ENCODE peak calls at places on chromosomes 4 and X, in six cellular contexts. One of them, this sample, is unnamed.

GRCh38 chr4:156888762-156889161 is 82.8 kb downstream of the PDGFC start:
- DNase-seq in NCI-H187: no peak
- DNase-seq in fibroblast of lung: peak
- DNase-seq in fibroblast of mammary gland: peak
- DNase-seq in cerebellar cortex: no peak
- DNase-seq in fibroblast of the conjunctiva: peak
- DNase-seq in this sample: no peak

GRCh38 chr4:186058253-186058979 is 10.5 kb upstream of the TLR3 start:
- DNase-seq in NCI-H187: no peak
- DNase-seq in fibroblast of lung: no peak
- DNase-seq in fibroblast of mammary gland: no peak
- DNase-seq in cerebellar cortex: no peak
- DNase-seq in fibroblast of the conjunctiva: no peak
- DNase-seq in this sample: peak

GRCh38 chrX:45748443-45748842 is 547.8 kb upstream of the DIPK2B start:
- DNase-seq in NCI-H187: no peak
- DNase-seq in fibroblast of lung: peak
- DNase-seq in fibroblast of mammary gland: peak
- DNase-seq in cerebellar cortex: no peak
- DNase-seq in fibroblast of the conjunctiva: no peak
- DNase-seq in this sample: no peak

GRCh38 chrX:69605521-69605920 is 10.4 kb upstream of the EDA start:
- DNase-seq in NCI-H187: no peak
- DNase-seq in fibroblast of lung: no peak
- DNase-seq in fibroblast of mammary gland: no peak
- DNase-seq in cerebellar cortex: no peak
- DNase-seq in fibroblast of the conjunctiva: no peak
- DNase-seq in this sample: no peak

GRCh38 chr4:4677825-4678522 is 136.1 kb upstream of the STX18 start:
- DNase-seq in NCI-H187: no peak
- DNase-seq in fibroblast of lung: peak
- DNase-seq in fibroblast of mammary gland: peak
- DNase-seq in cerebellar cortex: peak
- DNase-seq in fibroblast of the conjunctiva: peak
- DNase-seq in this sample: no peak

GRCh38 chrX:103585421-103586313 is at the start of gene TCEAL4:
- DNase-seq in NCI-H187: peak
- DNase-seq in fibroblast of lung: peak
- DNase-seq in fibroblast of mammary gland: peak
- DNase-seq in cerebellar cortex: peak
- DNase-seq in fibroblast of the conjunctiva: no peak
- DNase-seq in this sample: no peak

GRCh38 chrX:125757794-125758564 is 408.1 kb downstream of the DCAF12L2 start:
- DNase-seq in NCI-H187: no peak
- DNase-seq in fibroblast of lung: no peak
- DNase-seq in fibroblast of mammary gland: no peak
- DNase-seq in cerebellar cortex: no peak
- DNase-seq in fibroblast of the conjunctiva: peak
- DNase-seq in this sample: no peak

GRCh38 chrX:39645059-39645895 is 452.5 kb downstream of the BCOR start:
- DNase-seq in NCI-H187: no peak
- DNase-seq in fibroblast of lung: peak
- DNase-seq in fibroblast of mammary gland: peak
- DNase-seq in cerebellar cortex: no peak
- DNase-seq in fibroblast of the conjunctiva: peak
- DNase-seq in this sample: no peak

GRCh38 chr4:106494066-106494465 is 125.5 kb upstream of the GIMD1 start:
- DNase-seq in NCI-H187: no peak
- DNase-seq in fibroblast of lung: peak
- DNase-seq in fibroblast of mammary gland: peak
- DNase-seq in cerebellar cortex: no peak
- DNase-seq in fibroblast of the conjunctiva: no peak
- DNase-seq in this sample: no peak

GRCh38 chr4:183857040-183857439 is 48.1 kb upstream of the STOX2 start:
- DNase-seq in NCI-H187: no peak
- DNase-seq in fibroblast of lung: no peak
- DNase-seq in fibroblast of mammary gland: no peak
- DNase-seq in cerebellar cortex: no peak
- DNase-seq in fibroblast of the conjunctiva: no peak
- DNase-seq in this sample: no peak

GRCh38 chrX:123422875-123423274 is 238.8 kb downstream of the GRIA3 start:
- DNase-seq in NCI-H187: no peak
- DNase-seq in fibroblast of lung: peak
- DNase-seq in fibroblast of mammary gland: peak
- DNase-seq in cerebellar cortex: peak
- DNase-seq in fibroblast of the conjunctiva: peak
- DNase-seq in this sample: no peak

GRCh38 chr4:184451726-184452125 is 22.6 kb downstream of the IRF2 start:
- DNase-seq in NCI-H187: no peak
- DNase-seq in fibroblast of lung: no peak
- DNase-seq in fibroblast of mammary gland: no peak
- DNase-seq in cerebellar cortex: no peak
- DNase-seq in fibroblast of the conjunctiva: no peak
- DNase-seq in this sample: no peak

GRCh38 chr4:145935253-145936141 is 3.1 kb downstream of the ZNF827 start:
- DNase-seq in NCI-H187: no peak
- DNase-seq in fibroblast of lung: no peak
- DNase-seq in fibroblast of mammary gland: peak
- DNase-seq in cerebellar cortex: peak
- DNase-seq in fibroblast of the conjunctiva: no peak
- DNase-seq in this sample: no peak

GRCh38 chr4:123811763-123812390 is 415.3 kb downstream of the SPRY1 start:
- DNase-seq in NCI-H187: no peak
- DNase-seq in fibroblast of lung: no peak
- DNase-seq in fibroblast of mammary gland: no peak
- DNase-seq in cerebellar cortex: no peak
- DNase-seq in fibroblast of the conjunctiva: no peak
- DNase-seq in this sample: no peak

GRCh38 chr4:134043266-134043665 is 158.3 kb downstream of the PABPC4L start:
- DNase-seq in NCI-H187: no peak
- DNase-seq in fibroblast of lung: no peak
- DNase-seq in fibroblast of mammary gland: no peak
- DNase-seq in cerebellar cortex: no peak
- DNase-seq in fibroblast of the conjunctiva: no peak
- DNase-seq in this sample: no peak

GRCh38 chr4:123651127-123651526 is 254.5 kb downstream of the SPRY1 start:
- DNase-seq in NCI-H187: no peak
- DNase-seq in fibroblast of lung: no peak
- DNase-seq in fibroblast of mammary gland: no peak
- DNase-seq in cerebellar cortex: no peak
- DNase-seq in fibroblast of the conjunctiva: peak
- DNase-seq in this sample: no peak

GRCh38 chr4:743463-744211 is 38.0 kb downstream of the PCGF3 start:
- DNase-seq in NCI-H187: no peak
- DNase-seq in fibroblast of lung: no peak
- DNase-seq in fibroblast of mammary gland: peak
- DNase-seq in cerebellar cortex: no peak
- DNase-seq in fibroblast of the conjunctiva: no peak
- DNase-seq in this sample: no peak

GRCh38 chrX:140510895-140511295 is 6.0 kb upstream of the SOX3 start:
- DNase-seq in NCI-H187: no peak
- DNase-seq in fibroblast of lung: no peak
- DNase-seq in fibroblast of mammary gland: no peak
- DNase-seq in cerebellar cortex: no peak
- DNase-seq in fibroblast of the conjunctiva: no peak
- DNase-seq in this sample: no peak

GRCh38 chr4:159464302-159464701 is 361.4 kb downstream of the RAPGEF2 start:
- DNase-seq in NCI-H187: no peak
- DNase-seq in fibroblast of lung: no peak
- DNase-seq in fibroblast of mammary gland: no peak
- DNase-seq in cerebellar cortex: no peak
- DNase-seq in fibroblast of the conjunctiva: no peak
- DNase-seq in this sample: no peak

GRCh38 chr4:37793562-37793961 is 32.9 kb upstream of the PGM2 start:
- DNase-seq in NCI-H187: no peak
- DNase-seq in fibroblast of lung: no peak
- DNase-seq in fibroblast of mammary gland: peak
- DNase-seq in cerebellar cortex: peak
- DNase-seq in fibroblast of the conjunctiva: peak
- DNase-seq in this sample: no peak

GRCh38 chr4:20418865-20419451 is 167.3 kb downstream of the SLIT2 start:
- DNase-seq in NCI-H187: peak
- DNase-seq in fibroblast of lung: peak
- DNase-seq in fibroblast of mammary gland: peak
- DNase-seq in cerebellar cortex: peak
- DNase-seq in fibroblast of the conjunctiva: peak
- DNase-seq in this sample: no peak

GRCh38 chr4:89371614-89372013 is 64.0 kb upstream of the GPRIN3 start:
- DNase-seq in NCI-H187: no peak
- DNase-seq in fibroblast of lung: no peak
- DNase-seq in fibroblast of mammary gland: no peak
- DNase-seq in cerebellar cortex: no peak
- DNase-seq in fibroblast of the conjunctiva: no peak
- DNase-seq in this sample: no peak

GRCh38 chrX:129631850-129632249 is 22.9 kb downstream of the APLN start:
- DNase-seq in NCI-H187: no peak
- DNase-seq in fibroblast of lung: no peak
- DNase-seq in fibroblast of mammary gland: no peak
- DNase-seq in cerebellar cortex: no peak
- DNase-seq in fibroblast of the conjunctiva: no peak
- DNase-seq in this sample: no peak

GRCh38 chrX:10399152-10399741 is 221.1 kb downstream of the MID1 start:
- DNase-seq in NCI-H187: no peak
- DNase-seq in fibroblast of lung: no peak
- DNase-seq in fibroblast of mammary gland: peak
- DNase-seq in cerebellar cortex: no peak
- DNase-seq in fibroblast of the conjunctiva: no peak
- DNase-seq in this sample: no peak